ENCODE peak calls at places on chromosome 17, in six cellular contexts. T is A549, I is endothelial cell of umbilical vein, L is HepG2, A is K562, V is GM12878. Y is an unnamed sample.

GRCh38 chr17:76497979-76498885 is 3.0 kb downstream of the RHBDF2 start:
- DNase-seq in T (peak), I (peak), L (peak), A (no peak), V (no peak), Y (no peak)

GRCh38 chr17:43308999-43309398 is 75.2 kb upstream of the RNU2-1 start:
- DNase-seq in T (no peak), I (no peak), L (no peak), A (no peak), V (no peak), Y (no peak)

GRCh38 chr17:81064746-81065475 is 30.0 kb downstream of the BAIAP2 start:
- DNase-seq in T (no peak), I (no peak), L (no peak), A (no peak), V (no peak), Y (no peak)

GRCh38 chr17:36682804-36683203 is 81.4 kb downstream of the MRM1 start:
- DNase-seq in T (no peak), I (no peak), L (no peak), A (no peak), V (no peak), Y (no peak)

GRCh38 chr17:37219876-37220608 is 155.7 kb upstream of the C17orf78 start:
- DNase-seq in T (no peak), I (peak), L (no peak), A (no peak), V (no peak), Y (no peak)

GRCh38 chr17:15954222-15954621 is 9.3 kb downstream of the ADORA2B start:
- DNase-seq in T (peak), I (peak), L (no peak), A (no peak), V (no peak), Y (no peak)

GRCh38 chr17:72110953-72111339 is 9.9 kb upstream of the SOX9 start:
- DNase-seq in T (no peak), I (no peak), L (no peak), A (no peak), V (no peak), Y (no peak)

GRCh38 chr17:27454089-27454488 is 2.2 kb upstream of the KSR1 start:
- DNase-seq in T (no peak), I (no peak), L (no peak), A (no peak), V (no peak), Y (no peak)

GRCh38 chr17:17075037-17075755 is 32.9 kb downstream of the MPRIP start:
- DNase-seq in T (no peak), I (peak), L (no peak), A (no peak), V (no peak), Y (no peak)

GRCh38 chr17:21395764-21396163 is 19.6 kb downstream of the KCNJ12 start:
- DNase-seq in T (no peak), I (no peak), L (no peak), A (no peak), V (no peak), Y (no peak)

GRCh38 chr17:309361-309888 is 43.2 kb downstream of the RPH3AL start:
- DNase-seq in T (peak), I (peak), L (peak), A (peak), V (no peak), Y (peak)

GRCh38 chr17:48131216-48131824 is 23.8 kb downstream of the SNX11 start:
- DNase-seq in T (peak), I (peak), L (peak), A (peak), V (no peak), Y (peak)

GRCh38 chr17:66885417-66885816 is 50.5 kb downstream of the CACNG5 start:
- DNase-seq in T (no peak), I (no peak), L (no peak), A (no peak), V (no peak), Y (no peak)

GRCh38 chr17:68200689-68201424 is 47.0 kb upstream of the AMZ2 start:
- DNase-seq in T (peak), I (peak), L (peak), A (peak), V (no peak), Y (peak)

GRCh38 chr17:14744716-14745115 is 443.8 kb downstream of the HS3ST3B1 start:
- DNase-seq in T (no peak), I (no peak), L (no peak), A (no peak), V (no peak), Y (no peak)

GRCh38 chr17:19021622-19022083 is 17.1 kb upstream of the FAM83G start:
- DNase-seq in T (no peak), I (no peak), L (no peak), A (peak), V (no peak), Y (peak)

GRCh38 chr17:16286947-16287562 is 66.2 kb downstream of the CENPV start:
- DNase-seq in T (peak), I (no peak), L (no peak), A (peak), V (peak), Y (peak)

GRCh38 chr17:6269474-6269873 is 165.4 kb downstream of the AIPL1 start:
- DNase-seq in T (peak), I (peak), L (no peak), A (peak), V (no peak), Y (peak)

GRCh38 chr17:69609495-69610315 is 195.2 kb downstream of the MAP2K6 start:
- DNase-seq in T (peak), I (peak), L (peak), A (peak), V (no peak), Y (peak)

GRCh38 chr17:79650283-79650682 is 39.4 kb upstream of the RBFOX3 start:
- DNase-seq in T (no peak), I (no peak), L (no peak), A (no peak), V (no peak), Y (no peak)

GRCh38 chr17:73165616-73166404 is 1.0 kb downstream of the SSTR2 start:
- DNase-seq in T (no peak), I (no peak), L (no peak), A (no peak), V (no peak), Y (peak)

GRCh38 chr17:73163043-73163442 is 1.8 kb upstream of the SSTR2 start:
- DNase-seq in T (no peak), I (no peak), L (no peak), A (no peak), V (no peak), Y (no peak)

GRCh38 chr17:73170324-73170723 is 5.5 kb downstream of the SSTR2 start:
- DNase-seq in T (no peak), I (no peak), L (no peak), A (no peak), V (no peak), Y (no peak)

GRCh38 chr17:73168667-73169066 is 3.9 kb downstream of the SSTR2 start:
- DNase-seq in T (no peak), I (no peak), L (no peak), A (no peak), V (no peak), Y (no peak)

GRCh38 chr17:73166731-73167581 is 2.1 kb downstream of the SSTR2 start:
- DNase-seq in T (no peak), I (no peak), L (no peak), A (no peak), V (no peak), Y (peak)
- H3K4me3 ChIP-seq in T (peak), I (no peak), L (no peak), A (no peak), V (peak), Y (peak)

GRCh38 chr17:50184611-50185398 is 16.6 kb downstream of the COL1A1 start:
- DNase-seq in T (no peak), I (no peak), L (no peak), A (no peak), V (no peak), Y (peak)

GRCh38 chr17:50182783-50183438 is 17.1 kb downstream of the SGCA start:
- DNase-seq in T (no peak), I (no peak), L (no peak), A (no peak), V (no peak), Y (no peak)

GRCh38 chr17:50183439-50184001 is 17.7 kb downstream of the SGCA start:
- DNase-seq in T (no peak), I (no peak), L (no peak), A (no peak), V (no peak), Y (peak)

GRCh38 chr17:50185724-50186545 is 15.5 kb downstream of the COL1A1 start:
- DNase-seq in T (no peak), I (no peak), L (no peak), A (no peak), V (no peak), Y (no peak)

GRCh38 chr17:50184057-50184456 is 17.4 kb downstream of the COL1A1 start:
- DNase-seq in T (no peak), I (no peak), L (no peak), A (no peak), V (no peak), Y (peak)
- TF ChIP-seq CTCF in T (no peak), I (no peak), L (no peak), A (no peak), V (no peak), Y (no peak)

GRCh38 chr17:40828454-40829039 is 6.1 kb upstream of the KRT10 start:
- DNase-seq in T (no peak), I (peak), L (no peak), A (no peak), V (no peak), Y (no peak)

GRCh38 chr17:40825596-40825995 is 3.2 kb upstream of the KRT10 start:
- DNase-seq in T (no peak), I (no peak), L (no peak), A (no peak), V (no peak), Y (no peak)

GRCh38 chr17:40824015-40824832 is 1.8 kb upstream of the KRT10 start:
- DNase-seq in T (no peak), I (no peak), L (no peak), A (no peak), V (no peak), Y (no peak)

GRCh38 chr17:40830085-40830776 is 7.8 kb upstream of the KRT10 start:
- DNase-seq in T (no peak), I (no peak), L (no peak), A (no peak), V (no peak), Y (no peak)

DNA sequence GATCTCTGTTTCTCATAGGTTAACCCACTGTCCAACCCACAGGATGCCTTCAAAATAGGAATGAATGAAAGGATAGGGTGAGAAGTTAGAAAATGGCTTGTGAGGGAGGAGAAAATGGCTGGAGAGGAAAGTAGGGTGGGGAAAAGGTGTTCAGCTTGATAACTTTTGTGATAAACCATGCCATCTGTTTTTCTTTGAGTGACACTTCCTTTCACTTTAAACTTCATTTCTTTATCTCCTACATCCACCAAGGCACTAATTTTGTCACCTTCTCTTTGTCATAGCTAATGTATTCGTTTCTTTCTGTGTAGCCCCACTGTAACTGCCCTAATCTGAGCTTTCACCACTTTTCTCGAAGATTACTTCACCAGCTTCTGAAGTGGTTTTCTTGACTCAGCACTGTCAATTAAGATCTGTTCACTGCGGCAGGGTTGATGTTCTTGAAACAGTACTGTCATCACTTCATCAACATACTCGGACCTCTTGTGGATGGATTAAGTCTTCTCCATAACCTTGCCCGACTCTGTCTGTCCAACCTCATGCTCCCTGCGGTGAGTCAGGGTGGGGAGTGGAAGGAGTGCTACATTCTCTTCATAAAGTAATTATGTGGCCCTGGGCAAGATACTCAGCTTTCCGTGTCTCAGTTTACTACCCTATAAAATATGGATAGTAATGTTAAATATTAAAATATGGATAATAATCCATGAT is 5.5 kb upstream of the KRT10 start:
- DNase-seq in T (peak), I (no peak), L (no peak), A (peak), V (no peak), Y (no peak)
- TF ChIP-seq MYC in T (no peak), I (no peak), L (no peak), A (no peak), V (no peak), Y (no peak)

DNA sequence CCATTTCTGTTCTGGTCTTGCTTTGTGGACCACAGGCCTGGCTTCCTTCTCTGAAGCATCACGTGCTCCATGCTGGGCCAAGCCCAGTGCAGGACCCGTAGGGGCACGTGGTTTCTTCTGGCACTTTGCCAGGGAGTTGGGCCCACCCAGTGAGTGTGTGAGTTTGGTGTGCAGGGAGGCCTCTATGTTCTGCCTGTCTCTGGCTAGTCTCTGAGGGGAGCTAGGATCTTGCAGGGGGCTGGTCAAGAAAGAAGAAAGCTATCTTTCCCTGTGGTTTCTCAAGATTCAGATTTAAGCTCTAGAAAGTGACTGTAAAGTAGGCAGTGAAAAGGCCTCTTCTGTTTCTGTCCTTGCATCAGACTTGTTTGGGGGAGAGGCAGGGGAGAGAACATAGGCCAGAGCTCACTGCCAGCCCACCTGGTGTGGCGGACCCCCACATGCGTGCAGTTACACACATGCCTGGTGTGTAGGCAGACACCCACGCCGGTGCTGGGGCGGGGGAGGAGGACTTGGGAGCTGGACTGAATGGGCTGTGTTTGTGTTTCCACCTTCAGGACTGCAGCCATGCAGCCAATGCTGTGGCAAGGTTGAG is 11.8 kb downstream of the LASP1 start:
- DNase-seq in T (peak), I (peak), L (no peak), A (peak), V (no peak), Y (peak)
- H3K4me3 ChIP-seq in T (peak), I (no peak), L (no peak), A (no peak), V (no peak), Y (no peak)

DNA sequence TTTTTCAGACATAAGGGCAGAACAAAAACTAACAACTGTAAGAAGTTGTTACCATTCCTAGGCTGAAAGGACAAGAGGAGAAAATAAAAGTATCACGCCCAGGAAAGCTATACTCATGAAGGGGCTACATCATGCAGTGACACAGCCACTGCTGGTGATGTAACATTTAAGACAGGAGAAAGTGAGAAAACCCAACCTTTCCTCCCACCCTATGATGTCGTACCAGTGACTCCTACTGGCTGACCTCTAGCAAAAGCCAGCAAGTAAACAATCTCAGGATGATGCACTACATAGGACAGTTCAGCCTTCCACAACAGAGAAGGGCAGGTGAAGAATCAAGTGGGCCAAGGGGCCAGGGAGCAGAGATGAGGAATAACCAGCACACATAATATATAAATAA is 14.0 kb upstream of the OR1E2 start:
- DNase-seq in T (peak), I (no peak), L (peak), A (peak), V (no peak), Y (peak)
- TF ChIP-seq CTCF in T (peak), I (no peak), L (peak), A (peak), V (peak), Y (peak)

DNA sequence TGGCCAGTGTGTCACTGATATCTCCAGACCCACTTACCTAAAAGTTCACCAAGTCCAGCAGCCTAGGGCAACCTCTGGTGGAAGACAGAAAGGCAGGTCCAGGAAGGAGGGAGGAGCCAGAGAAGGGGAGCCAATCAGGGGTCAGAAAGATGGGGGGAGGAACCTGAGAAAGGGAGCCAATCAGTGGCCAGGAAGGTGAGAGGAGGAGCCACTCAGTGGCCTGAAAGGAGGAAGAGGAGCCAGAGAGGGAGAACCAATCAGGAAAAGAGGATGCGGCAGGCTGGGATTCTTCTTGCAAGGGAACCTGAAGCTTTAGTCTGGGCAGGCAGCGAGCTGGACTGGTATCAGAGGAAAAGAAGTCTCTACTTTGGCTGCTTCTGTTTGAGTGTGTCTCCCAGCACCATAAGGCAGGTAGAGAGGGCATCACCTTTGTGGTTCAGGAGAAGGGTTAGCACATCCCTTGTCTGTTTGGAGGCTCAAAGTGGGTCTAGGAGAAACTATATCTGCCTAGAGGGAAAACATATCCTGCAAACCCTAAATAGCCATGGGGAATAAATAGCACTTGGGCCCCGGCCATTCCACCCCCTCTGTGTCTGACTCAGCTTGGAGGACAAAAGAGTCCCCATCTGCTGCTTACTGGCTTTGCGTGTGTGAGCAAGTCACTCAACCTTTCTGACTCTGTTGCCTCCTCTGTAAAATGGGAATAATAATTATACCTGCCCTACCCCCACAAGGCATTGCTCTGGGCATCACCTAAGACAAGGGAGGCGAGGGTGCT is 43.4 kb upstream of the CRHR1 start:
- DNase-seq in T (peak), I (peak), L (peak), A (peak), V (no peak), Y (peak)
- TF ChIP-seq MYC in T (no peak), I (no peak), L (no peak), A (no peak), V (no peak), Y (no peak)

GRCh38 chr17:38465420-38466345 is 37.4 kb downstream of the ARHGAP23 start:
- DNase-seq in T (peak), I (no peak), L (no peak), A (peak), V (no peak), Y (no peak)
- H3K4me3 ChIP-seq in T (peak), I (no peak), L (no peak), A (no peak), V (no peak), Y (no peak)

DNA sequence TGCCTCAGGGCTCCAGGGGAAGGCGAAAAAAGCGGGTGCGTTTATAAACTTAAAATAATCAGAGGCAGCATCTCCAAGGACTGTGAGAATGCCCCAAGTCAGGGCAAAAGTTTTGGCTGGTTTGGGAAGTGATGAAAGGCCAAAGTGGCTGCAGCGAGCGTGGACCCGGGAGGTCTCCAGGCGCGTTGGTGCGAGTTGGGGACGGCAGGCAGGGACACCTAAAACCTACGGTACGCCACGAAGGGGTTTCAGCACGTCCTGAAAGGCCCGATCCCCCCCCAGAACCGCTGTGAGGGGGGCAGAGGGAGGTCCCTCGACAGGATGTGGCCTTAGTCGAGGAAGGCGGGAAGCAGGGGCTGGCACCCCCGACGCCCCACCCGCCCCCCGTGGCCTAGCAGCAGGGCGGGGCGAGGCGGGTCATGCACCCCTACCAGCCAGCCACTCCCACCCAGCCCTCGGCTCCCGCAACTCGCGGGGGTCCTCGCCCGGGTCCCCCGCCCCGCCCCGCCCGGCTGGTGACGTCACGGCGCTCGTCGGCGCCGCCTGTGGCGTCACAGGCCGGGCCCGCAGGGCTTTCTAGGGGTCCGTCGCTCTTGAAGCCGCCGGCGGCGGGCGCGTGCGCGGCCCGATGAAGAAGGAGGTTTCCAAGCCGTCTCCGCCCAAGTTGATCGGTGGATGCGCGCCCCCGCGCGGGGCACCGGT is at the start of gene MYCBPAP:
- DNase-seq in T (peak), I (peak), L (no peak), A (no peak), V (peak), Y (no peak)
- TF ChIP-seq CTCF in T (peak), I (peak), L (no peak), A (no peak), V (peak), Y (no peak)

DNA sequence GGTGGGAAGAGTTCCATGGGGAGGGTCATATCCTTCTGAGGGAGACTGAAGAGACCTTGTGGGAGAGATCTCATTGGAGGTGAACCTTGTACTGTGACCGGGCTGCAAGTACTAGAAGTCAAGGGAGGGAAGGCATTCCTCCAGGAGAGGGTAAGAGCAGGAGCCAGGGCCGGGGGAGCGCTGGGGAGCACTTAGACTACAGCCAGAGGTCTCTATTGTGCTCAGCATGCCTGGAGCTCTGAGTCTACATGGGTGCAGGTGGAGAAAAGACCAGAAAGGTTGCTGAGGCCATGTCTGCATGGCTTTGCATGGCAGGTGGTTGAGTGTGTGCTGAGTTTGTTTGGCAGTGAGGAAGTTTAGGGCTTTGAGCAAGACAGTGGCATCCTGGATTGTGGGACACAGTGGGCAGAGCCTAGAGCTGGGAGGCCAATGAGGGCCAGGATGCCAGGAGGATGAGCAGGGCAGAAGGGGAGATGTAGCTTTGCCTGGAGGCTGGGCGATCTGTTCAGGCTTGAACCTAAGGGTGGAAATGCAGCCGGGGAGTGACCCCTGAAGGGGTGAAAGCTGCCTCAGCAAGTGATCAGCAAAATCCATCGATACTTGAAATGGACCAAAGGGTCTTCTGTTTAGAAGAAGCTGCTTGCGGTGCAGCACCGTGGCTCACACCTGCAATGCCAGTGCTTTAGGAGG is 317.4 kb upstream of the TNRC6C start:
- DNase-seq in T (no peak), I (no peak), L (no peak), A (no peak), V (no peak), Y (no peak)
- TF ChIP-seq MYC in T (no peak), I (no peak), L (no peak), A (no peak), V (no peak), Y (no peak)

Y was measured in NB4.